ENCODE peak calls at places on chromosomes 2 and 18, in four cellular contexts. One of them, this sample, is unnamed.

GRCh38 chr18:59996370-59996966 is 96.7 kb downstream of the PMAIP1 start:
- DNase-seq in dorsolateral prefrontal cortex: no peak
- DNase-seq in PC-3: peak; percentile 82
- DNase-seq in upper lobe of right lung: no peak
- DNase-seq in this sample: no peak

GRCh38 chr2:25483584-25484266 is 142.0 kb upstream of the DNMT3A start:
- DNase-seq in dorsolateral prefrontal cortex: no peak
- DNase-seq in PC-3: no peak
- DNase-seq in upper lobe of right lung: no peak
- DNase-seq in this sample: no peak

GRCh38 chr2:20962939-20963543 is 80.8 kb downstream of the APOB start:
- DNase-seq in dorsolateral prefrontal cortex: peak; percentile 61
- DNase-seq in PC-3: peak; percentile 77
- DNase-seq in upper lobe of right lung: peak; percentile 76
- DNase-seq in this sample: peak; percentile 60

GRCh38 chr2:31397099-31397498 is 17.4 kb downstream of the XDH start:
- DNase-seq in dorsolateral prefrontal cortex: no peak
- DNase-seq in PC-3: no peak
- DNase-seq in upper lobe of right lung: no peak
- DNase-seq in this sample: no peak

GRCh38 chr2:201180010-201180409 is 2.9 kb upstream of the CASP10 start:
- DNase-seq in dorsolateral prefrontal cortex: no peak
- DNase-seq in PC-3: no peak
- DNase-seq in upper lobe of right lung: no peak
- DNase-seq in this sample: no peak

GRCh38 chr2:18505703-18506341 is 54.6 kb downstream of the RDH14 start:
- DNase-seq in dorsolateral prefrontal cortex: no peak
- DNase-seq in PC-3: no peak
- DNase-seq in upper lobe of right lung: no peak
- DNase-seq in this sample: no peak

GRCh38 chr2:172864182-172864581 is 128.5 kb downstream of the RAPGEF4 start:
- DNase-seq in dorsolateral prefrontal cortex: no peak
- DNase-seq in PC-3: peak; percentile 72
- DNase-seq in upper lobe of right lung: peak; percentile 75
- DNase-seq in this sample: no peak

GRCh38 chr2:127218843-127219715 is 1.0 kb downstream of the CYP27C1 start:
- DNase-seq in dorsolateral prefrontal cortex: no peak
- DNase-seq in PC-3: no peak
- DNase-seq in upper lobe of right lung: no peak
- DNase-seq in this sample: no peak

GRCh38 chr2:25251032-25251460 is 82.7 kb upstream of the POMC start:
- DNase-seq in dorsolateral prefrontal cortex: no peak
- DNase-seq in PC-3: no peak
- DNase-seq in upper lobe of right lung: no peak
- DNase-seq in this sample: no peak

GRCh38 chr2:174336403-174337336 is 1.9 kb downstream of the SP9 start:
- DNase-seq in dorsolateral prefrontal cortex: no peak
- DNase-seq in PC-3: no peak
- DNase-seq in upper lobe of right lung: peak; percentile 73
- DNase-seq in this sample: no peak

GRCh38 chr18:8750954-8751415 is 45.6 kb downstream of the MTCL1 start:
- DNase-seq in dorsolateral prefrontal cortex: no peak
- DNase-seq in PC-3: no peak
- DNase-seq in upper lobe of right lung: no peak
- DNase-seq in this sample: peak; percentile 64

GRCh38 chr2:6073260-6074141 is 381.3 kb downstream of the SOX11 start:
- DNase-seq in dorsolateral prefrontal cortex: no peak
- DNase-seq in PC-3: no peak
- DNase-seq in upper lobe of right lung: no peak
- DNase-seq in this sample: no peak

GRCh38 chr2:67255933-67256615 is 141.1 kb upstream of the ETAA1 start:
- DNase-seq in dorsolateral prefrontal cortex: no peak
- DNase-seq in PC-3: peak; percentile 45
- DNase-seq in upper lobe of right lung: no peak
- DNase-seq in this sample: no peak

GRCh38 chr2:892401-892800 is 58.2 kb upstream of the SNTG2 start:
- DNase-seq in dorsolateral prefrontal cortex: no peak
- DNase-seq in PC-3: no peak
- DNase-seq in upper lobe of right lung: no peak
- DNase-seq in this sample: no peak

GRCh38 chr2:32937602-32938450 is 8.9 kb upstream of the LTBP1 start:
- DNase-seq in dorsolateral prefrontal cortex: no peak
- DNase-seq in PC-3: peak; percentile 87
- DNase-seq in upper lobe of right lung: no peak
- DNase-seq in this sample: no peak

GRCh38 chr18:35695803-35696202 is 114.3 kb downstream of the GALNT1 start:
- DNase-seq in dorsolateral prefrontal cortex: peak; percentile 82
- DNase-seq in PC-3: no peak
- DNase-seq in upper lobe of right lung: no peak
- DNase-seq in this sample: no peak

GRCh38 chr18:55266981-55267380 is 307.7 kb upstream of the CCDC68 start:
- DNase-seq in dorsolateral prefrontal cortex: no peak
- DNase-seq in PC-3: no peak
- DNase-seq in upper lobe of right lung: no peak
- DNase-seq in this sample: no peak

GRCh38 chr2:6535572-6535971 is 330.1 kb downstream of the CMPK2 start:
- DNase-seq in dorsolateral prefrontal cortex: peak; percentile 45
- DNase-seq in PC-3: no peak
- DNase-seq in upper lobe of right lung: no peak
- DNase-seq in this sample: no peak

GRCh38 chr2:201256001-201256544 is 4.3 kb upstream of the CASP8 start:
- DNase-seq in dorsolateral prefrontal cortex: no peak
- DNase-seq in PC-3: peak; percentile 20
- DNase-seq in upper lobe of right lung: no peak
- DNase-seq in this sample: no peak

GRCh38 chr2:18119883-18120282 is 241.4 kb downstream of the KCNS3 start:
- DNase-seq in dorsolateral prefrontal cortex: no peak
- DNase-seq in PC-3: no peak
- DNase-seq in upper lobe of right lung: no peak
- DNase-seq in this sample: no peak

GRCh38 chr2:188909036-188909435 is 65.1 kb upstream of the COL3A1 start:
- DNase-seq in dorsolateral prefrontal cortex: no peak
- DNase-seq in PC-3: no peak
- DNase-seq in upper lobe of right lung: no peak
- DNase-seq in this sample: no peak

GRCh38 chr18:47470941-47471340 is 219.5 kb upstream of the SKOR2 start:
- DNase-seq in dorsolateral prefrontal cortex: no peak
- DNase-seq in PC-3: no peak
- DNase-seq in upper lobe of right lung: no peak
- DNase-seq in this sample: no peak

GRCh38 chr2:233928594-233929351 is 11.6 kb downstream of the TRPM8 start:
- DNase-seq in dorsolateral prefrontal cortex: no peak
- DNase-seq in PC-3: peak; percentile 56
- DNase-seq in upper lobe of right lung: no peak
- DNase-seq in this sample: no peak

GRCh38 chr2:115386465-115386864 is 944.0 kb downstream of the DPP10 start:
- DNase-seq in dorsolateral prefrontal cortex: no peak
- DNase-seq in PC-3: no peak
- DNase-seq in upper lobe of right lung: no peak
- DNase-seq in this sample: no peak

GRCh38 chr2:132943829-132944228 is 273.8 kb upstream of the LYPD1 start:
- DNase-seq in dorsolateral prefrontal cortex: no peak
- DNase-seq in PC-3: no peak
- DNase-seq in upper lobe of right lung: no peak
- DNase-seq in this sample: no peak

GRCh38 chr18:50398099-50398498 is 23.3 kb downstream of the SKA1 start:
- DNase-seq in dorsolateral prefrontal cortex: no peak
- DNase-seq in PC-3: no peak
- DNase-seq in upper lobe of right lung: no peak
- DNase-seq in this sample: no peak
- H3K4me3 ChIP-seq in dorsolateral prefrontal cortex: no peak overlapping the region
- H3K4me3 ChIP-seq in PC-3: no peak overlapping the region
- H3K4me3 ChIP-seq in upper lobe of right lung: no peak overlapping the region
- H3K4me3 ChIP-seq in this sample: no peak overlapping the region

GRCh38 chr2:164842624-164842966 is 972 bp upstream of the COBLL1 start:
- DNase-seq in dorsolateral prefrontal cortex: no peak
- DNase-seq in PC-3: no peak
- DNase-seq in upper lobe of right lung: no peak
- DNase-seq in this sample: no peak
- H3K4me3 ChIP-seq in dorsolateral prefrontal cortex: peak overlapping the region; percentile 76
- H3K4me3 ChIP-seq in PC-3: peak overlapping the region; percentile 90
- H3K4me3 ChIP-seq in upper lobe of right lung: peak overlapping the region; percentile 80
- H3K4me3 ChIP-seq in this sample: peak overlapping the region; percentile 73

GRCh38 chr2:119546446-119546765 is 2.2 kb downstream of the CFAP221 start:
- DNase-seq in dorsolateral prefrontal cortex: no peak
- DNase-seq in PC-3: no peak
- DNase-seq in upper lobe of right lung: no peak
- DNase-seq in this sample: no peak

GRCh38 chr2:119545754-119546445 is 1.7 kb downstream of the CFAP221 start:
- DNase-seq in dorsolateral prefrontal cortex: no peak
- DNase-seq in PC-3: no peak
- DNase-seq in upper lobe of right lung: no peak
- DNase-seq in this sample: no peak

GRCh38 chr2:119541476-119541875 is 2.8 kb upstream of the CFAP221 start:
- DNase-seq in dorsolateral prefrontal cortex: no peak
- DNase-seq in PC-3: no peak
- DNase-seq in upper lobe of right lung: no peak
- DNase-seq in this sample: no peak

GRCh38 chr2:119545076-119545475 is 827 bp downstream of the CFAP221 start:
- DNase-seq in dorsolateral prefrontal cortex: no peak
- DNase-seq in PC-3: no peak
- DNase-seq in upper lobe of right lung: no peak
- DNase-seq in this sample: no peak

GRCh38 chr2:119544075-119545031 is at the start of gene CFAP221:
- DNase-seq in dorsolateral prefrontal cortex: peak; percentile 84
- DNase-seq in PC-3: peak; percentile 66
- DNase-seq in upper lobe of right lung: peak; percentile 93
- DNase-seq in this sample: peak; percentile 88
- H3K4me3 ChIP-seq in dorsolateral prefrontal cortex: peak within 1 kb of the TSS; percentile 76
- H3K4me3 ChIP-seq in PC-3: peak within 1 kb of the TSS; percentile 73
- H3K4me3 ChIP-seq in upper lobe of right lung: peak within 1 kb of the TSS; percentile 62
- H3K4me3 ChIP-seq in this sample: peak within 1 kb of the TSS; percentile 50

DNA sequence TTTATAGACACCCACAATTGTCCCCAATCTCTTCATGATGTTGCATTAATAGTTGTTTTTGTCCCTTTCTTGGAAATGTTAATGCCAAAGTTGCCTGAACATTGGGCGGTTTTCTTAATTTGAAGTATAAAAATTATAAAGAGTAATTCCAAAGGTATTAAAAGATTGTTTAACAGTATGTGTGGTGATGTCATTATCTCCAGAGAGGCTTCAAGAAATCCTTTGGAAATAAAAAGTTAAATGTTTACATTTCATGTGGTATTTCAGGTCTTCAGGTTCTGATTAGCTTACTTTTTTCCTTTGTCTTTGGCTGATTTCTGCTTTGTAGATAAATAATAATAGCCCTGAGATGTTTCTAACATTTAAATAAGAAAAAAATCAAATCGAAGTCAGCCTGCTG is 29.3 kb upstream of the NOSTRIN start:
- DNase-seq in dorsolateral prefrontal cortex: no peak
- DNase-seq in PC-3: no peak
- DNase-seq in upper lobe of right lung: no peak
- DNase-seq in this sample: no peak
- H3K4me3 ChIP-seq in dorsolateral prefrontal cortex: no peak overlapping the region
- H3K4me3 ChIP-seq in PC-3: no peak overlapping the region
- H3K4me3 ChIP-seq in upper lobe of right lung: no peak overlapping the region
- H3K4me3 ChIP-seq in this sample: no peak overlapping the region

GRCh38 chr2:239440511-239440959 is 39.7 kb upstream of the HDAC4 start:
- DNase-seq in dorsolateral prefrontal cortex: peak; percentile 91
- DNase-seq in PC-3: no peak
- DNase-seq in upper lobe of right lung: no peak
- DNase-seq in this sample: no peak
- H3K4me3 ChIP-seq in dorsolateral prefrontal cortex: peak overlapping the region; percentile 29
- H3K4me3 ChIP-seq in PC-3: no peak overlapping the region
- H3K4me3 ChIP-seq in upper lobe of right lung: no peak overlapping the region
- H3K4me3 ChIP-seq in this sample: no peak overlapping the region

GRCh38 chr2:204066051-204066450 is 129.5 kb downstream of the ICOS start:
- DNase-seq in dorsolateral prefrontal cortex: no peak
- DNase-seq in PC-3: no peak
- DNase-seq in upper lobe of right lung: no peak
- DNase-seq in this sample: no peak

GRCh38 chr2:204064119-204064518 is 127.6 kb downstream of the ICOS start:
- DNase-seq in dorsolateral prefrontal cortex: no peak
- DNase-seq in PC-3: no peak
- DNase-seq in upper lobe of right lung: no peak
- DNase-seq in this sample: no peak

GRCh38 chr2:204065571-204065970 is 129.0 kb downstream of the ICOS start:
- DNase-seq in dorsolateral prefrontal cortex: no peak
- DNase-seq in PC-3: no peak
- DNase-seq in upper lobe of right lung: no peak
- DNase-seq in this sample: no peak

GRCh38 chr2:204060896-204061640 is 124.5 kb downstream of the ICOS start:
- DNase-seq in dorsolateral prefrontal cortex: no peak
- DNase-seq in PC-3: no peak
- DNase-seq in upper lobe of right lung: no peak
- DNase-seq in this sample: no peak
- H3K4me3 ChIP-seq in dorsolateral prefrontal cortex: no peak overlapping the region
- H3K4me3 ChIP-seq in PC-3: no peak overlapping the region
- H3K4me3 ChIP-seq in upper lobe of right lung: no peak overlapping the region
- H3K4me3 ChIP-seq in this sample: no peak overlapping the region

DNA sequence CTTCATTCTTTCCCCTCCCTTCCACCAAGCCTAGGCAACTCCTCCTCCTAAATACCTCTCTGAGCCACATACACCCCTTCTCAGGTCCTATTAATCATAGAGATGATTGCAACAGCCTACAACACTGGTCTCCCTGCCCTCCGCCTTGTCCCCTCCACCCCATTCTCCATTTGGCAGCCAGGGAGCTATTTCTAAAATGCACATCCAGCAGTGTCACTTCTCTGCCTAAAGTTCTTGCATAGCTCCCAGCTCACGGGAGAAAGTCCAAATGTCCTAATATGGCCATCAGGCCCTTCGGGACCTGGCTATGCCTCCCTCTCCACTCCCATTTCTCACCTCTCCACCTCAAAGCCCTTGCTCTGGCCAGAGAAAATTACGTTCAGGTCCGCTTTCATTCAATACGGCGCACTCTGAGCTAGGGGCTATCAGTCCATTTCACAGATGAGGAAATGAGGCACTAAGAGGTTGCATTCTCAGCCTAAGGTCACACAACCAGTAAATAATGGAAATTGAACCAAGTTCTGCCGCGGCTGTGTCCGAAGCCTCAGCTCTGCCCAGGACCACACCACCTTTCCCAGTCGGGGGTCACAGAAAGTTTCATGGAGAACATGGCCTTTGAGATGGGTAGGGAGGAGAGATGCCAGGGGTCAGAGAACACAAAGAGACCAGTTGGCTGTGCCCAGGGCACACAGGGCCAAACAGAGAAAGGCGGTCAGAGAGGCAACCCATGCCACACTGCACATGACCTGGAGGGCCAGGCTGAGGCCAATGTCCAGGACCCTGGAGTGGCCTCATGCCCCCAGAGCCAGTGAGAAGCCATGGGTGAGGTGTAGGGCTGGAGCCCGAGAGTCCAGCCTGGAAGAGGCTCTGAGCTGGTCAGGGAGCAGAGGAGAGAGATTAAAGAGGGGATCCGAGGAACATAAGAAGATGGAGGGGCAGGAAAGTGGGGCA is 72.8 kb downstream of the TNS1 start:
- DNase-seq in dorsolateral prefrontal cortex: no peak
- DNase-seq in PC-3: no peak
- DNase-seq in upper lobe of right lung: no peak
- DNase-seq in this sample: peak; percentile 62
- H3K4me3 ChIP-seq in dorsolateral prefrontal cortex: no peak overlapping the region
- H3K4me3 ChIP-seq in PC-3: no peak overlapping the region
- H3K4me3 ChIP-seq in upper lobe of right lung: peak overlapping the region; percentile 11
- H3K4me3 ChIP-seq in this sample: no peak overlapping the region

GRCh38 chr18:2390158-2390557 is 181.1 kb downstream of the METTL4 start:
- DNase-seq in dorsolateral prefrontal cortex: no peak
- DNase-seq in PC-3: no peak
- DNase-seq in upper lobe of right lung: no peak
- DNase-seq in this sample: no peak

GRCh38 chr18:2391470-2391869 is 179.8 kb downstream of the METTL4 start:
- DNase-seq in dorsolateral prefrontal cortex: no peak
- DNase-seq in PC-3: no peak
- DNase-seq in upper lobe of right lung: no peak
- DNase-seq in this sample: no peak

GRCh38 chr18:2387588-2387987 is 183.7 kb downstream of the METTL4 start:
- DNase-seq in dorsolateral prefrontal cortex: no peak
- DNase-seq in PC-3: no peak
- DNase-seq in upper lobe of right lung: no peak
- DNase-seq in this sample: no peak
- H3K4me3 ChIP-seq in dorsolateral prefrontal cortex: no peak overlapping the region
- H3K4me3 ChIP-seq in PC-3: no peak overlapping the region
- H3K4me3 ChIP-seq in upper lobe of right lung: no peak overlapping the region
- H3K4me3 ChIP-seq in this sample: no peak overlapping the region